ENCODE peak calls at places on chromosomes 11 and 22, in ten cellular contexts. One of them, this sample, is unnamed.

GRCh38 chr11:69356703-69357457 is 62.9 kb downstream of the MYEOV start:
- DNase-seq in stimulated activated CD4-positive, alpha-beta T cell treated with anti-CD3 and anti-CD28 coated beads, Interleukin-1b, Interleukin-23, amount 100 ng/mL, for 1 hour: no peak
- DNase-seq in foreskin keratinocyte: no peak
- DNase-seq in fibroblast of the aortic adventitia: peak; percentile 14
- DNase-seq in NAMALWA: no peak
- DNase-seq in IMR-90: no peak
- DNase-seq in CD8-positive, alpha-beta memory T cell: no peak
- DNase-seq in omental fat pad: no peak
- DNase-seq in AG10803: no peak
- DNase-seq in right cardiac atrium: no peak
- DNase-seq in this sample: peak; percentile 31

GRCh38 chr11:45395421-45395820 is 109.3 kb upstream of the SYT13 start:
- DNase-seq in stimulated activated CD4-positive, alpha-beta T cell treated with anti-CD3 and anti-CD28 coated beads, Interleukin-1b, Interleukin-23, amount 100 ng/mL, for 1 hour: no peak
- DNase-seq in foreskin keratinocyte: no peak
- DNase-seq in fibroblast of the aortic adventitia: no peak
- DNase-seq in NAMALWA: no peak
- DNase-seq in IMR-90: no peak
- DNase-seq in CD8-positive, alpha-beta memory T cell: no peak
- DNase-seq in omental fat pad: no peak
- DNase-seq in AG10803: no peak
- DNase-seq in right cardiac atrium: no peak
- DNase-seq in this sample: no peak

GRCh38 chr11:43923327-43924111 is 18.9 kb upstream of the C11orf96 start:
- DNase-seq in stimulated activated CD4-positive, alpha-beta T cell treated with anti-CD3 and anti-CD28 coated beads, Interleukin-1b, Interleukin-23, amount 100 ng/mL, for 1 hour: no peak
- DNase-seq in foreskin keratinocyte: no peak
- DNase-seq in fibroblast of the aortic adventitia: peak; percentile 57
- DNase-seq in NAMALWA: no peak
- DNase-seq in IMR-90: peak; percentile 92
- DNase-seq in CD8-positive, alpha-beta memory T cell: no peak
- DNase-seq in omental fat pad: no peak
- DNase-seq in AG10803: no peak
- DNase-seq in right cardiac atrium: peak; percentile 79
- DNase-seq in this sample: peak; percentile 39

GRCh38 chr11:79174045-79175008 is 266.5 kb downstream of the TENM4 start:
- DNase-seq in stimulated activated CD4-positive, alpha-beta T cell treated with anti-CD3 and anti-CD28 coated beads, Interleukin-1b, Interleukin-23, amount 100 ng/mL, for 1 hour: no peak
- DNase-seq in foreskin keratinocyte: no peak
- DNase-seq in fibroblast of the aortic adventitia: peak; percentile 9
- DNase-seq in NAMALWA: no peak
- DNase-seq in IMR-90: peak; percentile 25
- DNase-seq in CD8-positive, alpha-beta memory T cell: no peak
- DNase-seq in omental fat pad: no peak
- DNase-seq in AG10803: peak; percentile 19
- DNase-seq in right cardiac atrium: no peak
- DNase-seq in this sample: no peak

GRCh38 chr11:119347242-119347641 is 737 bp upstream of the MFRP start:
- DNase-seq in stimulated activated CD4-positive, alpha-beta T cell treated with anti-CD3 and anti-CD28 coated beads, Interleukin-1b, Interleukin-23, amount 100 ng/mL, for 1 hour: no peak
- DNase-seq in foreskin keratinocyte: no peak
- DNase-seq in fibroblast of the aortic adventitia: peak; percentile 89
- DNase-seq in NAMALWA: no peak
- DNase-seq in IMR-90: no peak
- DNase-seq in CD8-positive, alpha-beta memory T cell: no peak
- DNase-seq in omental fat pad: no peak
- DNase-seq in AG10803: peak; percentile 93
- DNase-seq in right cardiac atrium: no peak
- DNase-seq in this sample: peak; percentile 87

GRCh38 chr22:47008208-47008885 is 245.9 kb downstream of the TBC1D22A start:
- DNase-seq in stimulated activated CD4-positive, alpha-beta T cell treated with anti-CD3 and anti-CD28 coated beads, Interleukin-1b, Interleukin-23, amount 100 ng/mL, for 1 hour: no peak
- DNase-seq in foreskin keratinocyte: no peak
- DNase-seq in fibroblast of the aortic adventitia: no peak
- DNase-seq in NAMALWA: no peak
- DNase-seq in IMR-90: no peak
- DNase-seq in CD8-positive, alpha-beta memory T cell: no peak
- DNase-seq in omental fat pad: no peak
- DNase-seq in AG10803: no peak
- DNase-seq in right cardiac atrium: no peak
- DNase-seq in this sample: no peak

GRCh38 chr11:57496109-57496820 is 19.2 kb downstream of the SLC43A1 start:
- DNase-seq in stimulated activated CD4-positive, alpha-beta T cell treated with anti-CD3 and anti-CD28 coated beads, Interleukin-1b, Interleukin-23, amount 100 ng/mL, for 1 hour: no peak
- DNase-seq in foreskin keratinocyte: no peak
- DNase-seq in fibroblast of the aortic adventitia: no peak
- DNase-seq in NAMALWA: no peak
- DNase-seq in IMR-90: no peak
- DNase-seq in CD8-positive, alpha-beta memory T cell: no peak
- DNase-seq in omental fat pad: no peak
- DNase-seq in AG10803: no peak
- DNase-seq in right cardiac atrium: no peak
- DNase-seq in this sample: no peak

GRCh38 chr11:10844816-10845215 is 13.0 kb downstream of the ZBED5 start:
- DNase-seq in stimulated activated CD4-positive, alpha-beta T cell treated with anti-CD3 and anti-CD28 coated beads, Interleukin-1b, Interleukin-23, amount 100 ng/mL, for 1 hour: no peak
- DNase-seq in foreskin keratinocyte: no peak
- DNase-seq in fibroblast of the aortic adventitia: no peak
- DNase-seq in NAMALWA: no peak
- DNase-seq in IMR-90: no peak
- DNase-seq in CD8-positive, alpha-beta memory T cell: no peak
- DNase-seq in omental fat pad: no peak
- DNase-seq in AG10803: peak; percentile 29
- DNase-seq in right cardiac atrium: no peak
- DNase-seq in this sample: no peak

GRCh38 chr11:3155691-3156258 is 9.3 kb downstream of the OSBPL5 start:
- DNase-seq in stimulated activated CD4-positive, alpha-beta T cell treated with anti-CD3 and anti-CD28 coated beads, Interleukin-1b, Interleukin-23, amount 100 ng/mL, for 1 hour: no peak
- DNase-seq in foreskin keratinocyte: no peak
- DNase-seq in fibroblast of the aortic adventitia: peak; percentile 79
- DNase-seq in NAMALWA: no peak
- DNase-seq in IMR-90: no peak
- DNase-seq in CD8-positive, alpha-beta memory T cell: no peak
- DNase-seq in omental fat pad: no peak
- DNase-seq in AG10803: peak; percentile 82
- DNase-seq in right cardiac atrium: peak; percentile 46
- DNase-seq in this sample: peak; percentile 79

GRCh38 chr22:50469377-50470305 is 5.2 kb downstream of the SBF1 start:
- DNase-seq in stimulated activated CD4-positive, alpha-beta T cell treated with anti-CD3 and anti-CD28 coated beads, Interleukin-1b, Interleukin-23, amount 100 ng/mL, for 1 hour: peak; percentile 75
- DNase-seq in foreskin keratinocyte: peak; percentile 51
- DNase-seq in fibroblast of the aortic adventitia: no peak
- DNase-seq in NAMALWA: peak; percentile 97
- DNase-seq in IMR-90: peak; percentile 13
- DNase-seq in CD8-positive, alpha-beta memory T cell: peak; percentile 100
- DNase-seq in omental fat pad: no peak
- DNase-seq in AG10803: peak; percentile 27
- DNase-seq in right cardiac atrium: peak; percentile 85
- DNase-seq in this sample: no peak

GRCh38 chr11:16356751-16357365 is 512 bp upstream of the SOX6 start:
- DNase-seq in stimulated activated CD4-positive, alpha-beta T cell treated with anti-CD3 and anti-CD28 coated beads, Interleukin-1b, Interleukin-23, amount 100 ng/mL, for 1 hour: no peak
- DNase-seq in foreskin keratinocyte: no peak
- DNase-seq in fibroblast of the aortic adventitia: peak; percentile 7
- DNase-seq in NAMALWA: no peak
- DNase-seq in IMR-90: peak; percentile 41
- DNase-seq in CD8-positive, alpha-beta memory T cell: no peak
- DNase-seq in omental fat pad: no peak
- DNase-seq in AG10803: peak; percentile 22
- DNase-seq in right cardiac atrium: peak; percentile 23
- DNase-seq in this sample: no peak

GRCh38 chr11:728901-729491 is 18.3 kb upstream of the TALDO1 start:
- DNase-seq in stimulated activated CD4-positive, alpha-beta T cell treated with anti-CD3 and anti-CD28 coated beads, Interleukin-1b, Interleukin-23, amount 100 ng/mL, for 1 hour: no peak
- DNase-seq in foreskin keratinocyte: no peak
- DNase-seq in fibroblast of the aortic adventitia: no peak
- DNase-seq in NAMALWA: no peak
- DNase-seq in IMR-90: no peak
- DNase-seq in CD8-positive, alpha-beta memory T cell: no peak
- DNase-seq in omental fat pad: no peak
- DNase-seq in AG10803: no peak
- DNase-seq in right cardiac atrium: peak; percentile 53
- DNase-seq in this sample: no peak

GRCh38 chr11:65428578-65429068 is 6.0 kb downstream of the NEAT1 start:
- DNase-seq in stimulated activated CD4-positive, alpha-beta T cell treated with anti-CD3 and anti-CD28 coated beads, Interleukin-1b, Interleukin-23, amount 100 ng/mL, for 1 hour: no peak
- DNase-seq in foreskin keratinocyte: no peak
- DNase-seq in fibroblast of the aortic adventitia: peak; percentile 82
- DNase-seq in NAMALWA: no peak
- DNase-seq in IMR-90: no peak
- DNase-seq in CD8-positive, alpha-beta memory T cell: peak; percentile 23
- DNase-seq in omental fat pad: no peak
- DNase-seq in AG10803: no peak
- DNase-seq in right cardiac atrium: no peak
- DNase-seq in this sample: no peak

This sample was measured in fibroblast of gingiva.